ENCODE peak calls at places on chromosomes 5 and 9, in seven cellular contexts. V is colonic mucosa; Q is right lobe of liver; R is aorta; G is PC-9; F is GM23248; O is CD8-positive, alpha-beta T cell. S is an unnamed sample.

GRCh38 chr9:124135813-124136365 is 121.9 kb upstream of the NEK6 start:
- DNase-seq in G (no peak), R (no peak), V (no peak), O (no peak), Q (no peak), F (no peak), S (no peak)

GRCh38 chr5:123344819-123345426 is 78.3 kb downstream of the CEP120 start:
- DNase-seq in Q (no peak), V (no peak), F (peak; percentile 78), G (peak; percentile 3), R (no peak), O (no peak), S (no peak)

GRCh38 chr5:67003906-67004729 is 192.5 kb downstream of the CD180 start:
- DNase-seq in O (peak; percentile 77), R (peak; percentile 89), Q (peak; percentile 91), G (peak; percentile 89), V (peak; percentile 94), F (peak; percentile 80), S (peak; percentile 92)

GRCh38 chr5:135600141-135600570 is 21.4 kb upstream of the CXCL14 start:
- DNase-seq in F (no peak), G (no peak), V (no peak), O (no peak), R (no peak), Q (no peak), S (no peak)

GRCh38 chr5:67831081-67831480 is 384.5 kb upstream of the PIK3R1 start:
- DNase-seq in V (no peak), Q (no peak), F (no peak), O (no peak), R (no peak), G (no peak), S (no peak)

GRCh38 chr5:94113087-94113486 is 371.7 kb upstream of the POU5F2 start:
- DNase-seq in V (no peak), Q (no peak), G (no peak), O (no peak), F (no peak), R (no peak), S (no peak)

GRCh38 chr5:52805614-52806013 is 17.9 kb downstream of the ITGA1 start:
- DNase-seq in R (no peak), G (no peak), O (no peak), V (no peak), F (no peak), Q (no peak), S (no peak)

GRCh38 chr9:18608371-18608770 is 134.4 kb downstream of the ADAMTSL1 start:
- DNase-seq in F (peak; percentile 25), O (no peak), Q (no peak), V (no peak), G (no peak), R (no peak), S (no peak)

GRCh38 chr9:98708103-98708932 is 417 bp downstream of the GABBR2 start:
- DNase-seq in F (peak; percentile 48), G (no peak), V (no peak), Q (no peak), R (no peak), O (no peak), S (no peak)

GRCh38 chr9:69200071-69200470 is 26.0 kb downstream of the TJP2 start:
- DNase-seq in R (no peak), O (no peak), V (no peak), Q (no peak), F (peak; percentile 52), G (no peak), S (no peak)

GRCh38 chr9:69174645-69175487 is 789 bp downstream of the TJP2 start:
- DNase-seq in G (peak; percentile 65), Q (peak; percentile 55), R (peak; percentile 76), F (peak; percentile 99), V (peak; percentile 28), O (no peak), S (no peak)

GRCh38 chr5:160442824-160443431 is 21.3 kb downstream of the PTTG1 start:
- DNase-seq in V (no peak), R (no peak), O (no peak), Q (no peak), G (no peak), F (no peak), S (no peak)

GRCh38 chr5:107254902-107255234 is 415.9 kb downstream of the EFNA5 start:
- DNase-seq in G (no peak), F (no peak), O (no peak), R (no peak), V (no peak), Q (no peak), S (no peak)

GRCh38 chr9:977361-978116 is 1.1 kb downstream of the DMRT3 start:
- DNase-seq in Q (no peak), R (no peak), V (no peak), G (no peak), O (no peak), F (no peak), S (no peak)

DNA sequence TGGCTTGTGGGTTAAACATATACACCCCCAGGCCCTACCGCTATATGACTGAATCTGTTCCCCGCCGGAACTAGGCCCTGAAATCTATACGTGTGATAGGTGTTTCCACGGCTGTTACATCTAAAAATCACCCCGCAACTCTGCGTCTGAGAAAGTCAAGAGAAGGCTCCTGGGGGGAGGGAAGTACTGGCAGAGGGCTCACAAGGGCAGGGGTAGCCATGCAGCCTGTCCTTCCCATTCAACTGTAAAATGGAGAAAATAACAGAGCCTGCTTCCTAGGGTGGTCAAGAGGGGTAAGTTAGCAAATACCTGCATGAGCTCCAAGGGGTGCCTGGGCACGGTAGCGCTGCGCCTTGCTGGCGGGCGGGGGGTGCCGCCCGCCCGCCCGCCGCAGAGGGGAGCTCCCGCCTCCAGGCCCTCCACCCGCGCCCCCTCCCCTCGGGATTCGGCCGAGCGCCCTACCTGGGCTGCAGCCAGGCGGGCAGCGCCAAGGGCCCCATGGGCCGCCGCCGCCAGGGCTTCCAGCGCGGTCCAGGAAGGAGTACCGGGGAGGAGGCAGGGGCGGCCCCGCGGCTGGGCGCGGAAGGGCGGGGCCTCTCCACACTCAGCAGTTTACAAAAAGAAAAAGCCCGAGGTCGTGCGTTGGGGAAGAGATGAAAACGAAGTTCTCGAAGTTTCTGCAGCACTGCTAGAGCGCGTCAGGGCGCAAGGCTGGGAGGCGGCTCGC is at the start of gene HACD4:
- DNase-seq in F (peak; percentile 72), Q (peak; percentile 58), V (peak; percentile 61), R (peak; percentile 80), G (peak; percentile 48), O (peak; percentile 55), S (peak; percentile 75)
- H3K4me3 ChIP-seq in F (peak within 1 kb of the TSS; percentile 72), Q (peak within 1 kb of the TSS; percentile 32), V (peak within 1 kb of the TSS; percentile 49), R (peak within 1 kb of the TSS; percentile 21), G (peak within 1 kb of the TSS; percentile 52), O (peak within 1 kb of the TSS; percentile 94), S (peak within 1 kb of the TSS; percentile 85)

GRCh38 chr9:137227057-137227852 is at the start of gene RNF224:
- DNase-seq in O (peak; percentile 75), R (peak; percentile 80), G (peak; percentile 99), F (peak; percentile 86), V (peak; percentile 86), Q (peak; percentile 83), S (peak; percentile 74)
- H3K27ac ChIP-seq in O (no peak within 1 kb of the TSS), R (no peak within 1 kb of the TSS), G (peak within 1 kb of the TSS; percentile 79), F (no peak within 1 kb of the TSS), V (no peak within 1 kb of the TSS), Q (no peak within 1 kb of the TSS), S (no peak within 1 kb of the TSS)

GRCh38 chr5:116574682-116575634 is at the start of gene SEMA6A:
- DNase-seq in V (peak; percentile 97), Q (peak; percentile 89), G (peak; percentile 12), O (no peak), R (peak; percentile 87), F (peak; percentile 85), S (peak; percentile 13)
- H3K27me3 ChIP-seq in V (no peaks in the 10 kb centered on the region), Q (no peaks in the 10 kb centered on the region), G (peaks cover 18% of the 10 kb centered on the region), O (peaks cover 10% of the 10 kb centered on the region), R (no peaks in the 10 kb centered on the region), F (peaks cover 56% of the 10 kb centered on the region), S (peaks cover 21% of the 10 kb centered on the region)

GRCh38 chr5:16673241-16673998 is 56.6 kb upstream of the RETREG1 start:
- DNase-seq in Q (no peak), O (peak; percentile 28), F (no peak), G (no peak), V (no peak), R (no peak), S (peak; percentile 45)
- H3K4me3 ChIP-seq in Q (no peak overlapping the region), O (peak overlapping the region; percentile 20), F (no peak overlapping the region), G (no peak overlapping the region), V (no peak overlapping the region), R (no peak overlapping the region), S (peak overlapping the region; percentile 14)

GRCh38 chr5:376951-377325 is 55.4 kb downstream of the AHRR start:
- DNase-seq in R (peak; percentile 13), V (no peak), Q (no peak), O (no peak), G (peak; percentile 1), F (no peak), S (no peak)

GRCh38 chr5:375921-376871 is 54.7 kb downstream of the AHRR start:
- DNase-seq in O (no peak), V (peak; percentile 13), G (peak; percentile 1), R (peak; percentile 36), Q (peak; percentile 39), F (no peak), S (no peak)

GRCh38 chr5:378976-379742 is 57.6 kb downstream of the AHRR start:
- DNase-seq in Q (peak; percentile 13), R (peak; percentile 6), F (peak; percentile 81), O (no peak), G (no peak), V (peak; percentile 5), S (no peak)

GRCh38 chr5:377326-377981 is 55.9 kb downstream of the AHRR start:
- DNase-seq in O (no peak), F (no peak), G (peak; percentile 1), R (peak; percentile 40), Q (peak; percentile 36), V (peak; percentile 14), S (no peak)

DNA sequence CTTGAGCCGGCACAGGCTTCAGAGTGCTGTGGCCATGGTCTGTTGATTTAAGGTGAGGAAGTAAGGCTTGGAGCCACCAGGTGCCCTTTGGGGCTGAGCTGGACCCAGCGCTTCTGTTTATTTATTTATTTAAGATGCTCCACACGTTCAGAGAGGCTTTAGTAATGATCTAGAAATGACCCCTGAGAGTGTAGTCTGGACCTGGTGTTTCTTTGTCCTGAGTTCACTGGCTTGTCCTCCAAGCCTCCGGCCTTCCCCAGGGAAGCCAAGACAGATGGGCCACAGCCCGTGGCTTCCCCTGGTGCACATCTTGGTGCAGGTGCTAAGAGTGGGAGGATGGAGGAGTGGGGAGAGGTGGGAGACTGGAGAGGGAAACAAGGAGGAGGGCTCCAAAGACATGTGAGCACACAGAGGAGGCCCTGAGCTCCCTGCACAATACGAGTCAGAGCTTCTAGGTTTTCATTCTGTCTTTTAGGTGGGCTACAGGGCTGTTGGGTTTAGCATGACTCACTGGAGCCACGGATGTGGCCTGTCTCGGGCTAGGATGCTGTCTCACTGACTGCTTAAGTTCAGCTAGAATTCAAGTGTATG is 56.9 kb downstream of the AHRR start:
- DNase-seq in F (peak; percentile 75), R (peak; percentile 5), G (peak; percentile 0), O (no peak), V (peak; percentile 2), Q (peak; percentile 14), S (no peak)
- H3K27ac ChIP-seq in F (peak overlapping the region; percentile 81), R (no peak overlapping the region), G (no peak overlapping the region), O (no peak overlapping the region), V (no peak overlapping the region), Q (no peak overlapping the region), S (no peak overlapping the region)

S was measured in CD4-positive, alpha-beta memory T cell.